ENCODE peak calls at places on chromosomes 5 and 9, in five cellular contexts. X is activated T-cell treated with anti-CD3 and anti-CD28 coated beads, Interleukin-2, amount 50 U/mL, for 72 hours; E is MG63; Q is stimulated activated CD8-positive, alpha-beta memory T cell treated with anti-CD3 and anti-CD28 coated beads, Interleukin-4, amount 100 ng/mL, for 4 hours; I is GDM1. H is an unnamed sample.
A peak's percentile ranks its signal among the peaks of the same experiment; 100 is the strongest.

GRCh38 chr5:169001392-169001791 is 299.5 kb downstream of the SLIT3 start:
- DNase-seq in X (no peak), E (no peak), Q (no peak), I (no peak), H (no peak)

GRCh38 chr9:125405938-125406811 is 144.5 kb downstream of the GAPVD1 start:
- DNase-seq in X (no peak), E (no peak), Q (no peak), I (no peak), H (no peak)

GRCh38 chr9:74524289-74524688 is 27.2 kb downstream of the RORB start:
- DNase-seq in X (no peak), E (no peak), Q (no peak), I (no peak), H (no peak)

GRCh38 chr9:135732569-135733257 is 30.7 kb downstream of the KCNT1 start:
- DNase-seq in X (no peak), E (no peak), Q (no peak), I (no peak), H (no peak)

GRCh38 chr5:124908603-124909451 is 162.4 kb upstream of the ZNF608 start:
- DNase-seq in X (no peak), E (no peak), Q (no peak), I (no peak), H (peak; percentile 73)

GRCh38 chr9:38096238-38096805 is 27.3 kb upstream of the SHB start:
- DNase-seq in X (no peak), E (peak; percentile 16), Q (no peak), I (no peak), H (no peak)

GRCh38 chr5:107378218-107378899 is 292.4 kb downstream of the EFNA5 start:
- DNase-seq in X (no peak), E (no peak), Q (no peak), I (no peak), H (no peak)

GRCh38 chr5:90421136-90421535 is 11.6 kb upstream of the CETN3 start:
- DNase-seq in X (no peak), E (no peak), Q (no peak), I (no peak), H (no peak)

GRCh38 chr9:109036744-109037680 is 23.7 kb upstream of the CTNNAL1 start:
- DNase-seq in X (no peak), E (no peak), Q (no peak), I (no peak), H (no peak)

GRCh38 chr9:78044189-78044588 is 12.6 kb upstream of the GNAQ start:
- DNase-seq in X (no peak), E (no peak), Q (no peak), I (no peak), H (no peak)

GRCh38 chr5:132765311-132766019 is 11.6 kb downstream of the SEPTIN8 start:
- DNase-seq in X (no peak), E (no peak), Q (no peak), I (no peak), H (peak; percentile 26)

GRCh38 chr5:141778211-141778610 is 96.2 kb upstream of the ARAP3 start:
- DNase-seq in X (no peak), E (peak; percentile 81), Q (no peak), I (no peak), H (no peak)

GRCh38 chr5:159409801-159410200 is 79.5 kb upstream of the IL12B start:
- DNase-seq in X (peak; percentile 55), E (no peak), Q (no peak), I (no peak), H (no peak)

GRCh38 chr9:136695435-136695895 is 8.2 kb upstream of the AGPAT2 start:
- DNase-seq in X (no peak), E (no peak), Q (no peak), I (no peak), H (no peak)

GRCh38 chr9:93346240-93347112 is 105.0 kb upstream of the FAM120A start:
- DNase-seq in X (peak; percentile 4), E (peak; percentile 10), Q (no peak), I (no peak), H (no peak)

GRCh38 chr5:38316544-38317224 is 58.3 kb downstream of the EGFLAM start:
- DNase-seq in X (no peak), E (peak; percentile 20), Q (no peak), I (no peak), H (no peak)

GRCh38 chr9:74100042-74100441 is 397.1 kb upstream of the RORB start:
- DNase-seq in X (no peak), E (no peak), Q (no peak), I (no peak), H (no peak)

GRCh38 chr5:122673343-122673742 is 101.5 kb upstream of the SNX2 start:
- DNase-seq in X (no peak), E (peak; percentile 24), Q (no peak), I (no peak), H (no peak)

GRCh38 chr5:80061005-80061404 is 25.9 kb downstream of the THBS4 start:
- DNase-seq in X (no peak), E (no peak), Q (no peak), I (no peak), H (no peak)

GRCh38 chr9:131758972-131759647 is 19.2 kb upstream of the RAPGEF1 start:
- DNase-seq in X (no peak), E (no peak), Q (no peak), I (no peak), H (no peak)

GRCh38 chr5:7474821-7475403 is 79.0 kb downstream of the ADCY2 start:
- DNase-seq in X (no peak), E (no peak), Q (no peak), I (no peak), H (no peak)

GRCh38 chr5:20469792-20470191 is 481.8 kb upstream of the CDH18 start:
- DNase-seq in X (no peak), E (no peak), Q (no peak), I (no peak), H (no peak)

GRCh38 chr9:120393386-120394057 is 186.4 kb downstream of the CDK5RAP2 start:
- DNase-seq in X (peak; percentile 12), E (no peak), Q (no peak), I (no peak), H (no peak)

GRCh38 chr5:56508249-56508648 is 275.1 kb upstream of the ANKRD55 start:
- DNase-seq in X (no peak), E (no peak), Q (no peak), I (no peak), H (no peak)

GRCh38 chr9:105158020-105158419 is 86.4 kb upstream of the SLC44A1 start:
- DNase-seq in X (no peak), E (no peak), Q (no peak), I (no peak), H (no peak)